ENCODE peak calls at places on chromosomes 12 and 14, in ten cellular contexts. Y is CD8-positive, alpha-beta T cell; C is A549; Q is CD8-positive, alpha-beta memory T cell; W is naive thymus-derived CD4-positive, alpha-beta T cell; L is H9; F is HCT116; E is left lung; G is endothelial cell of umbilical vein; S is heart left ventricle. M is an unnamed sample. For H3K4me1, the result is how much of the 10 kb centered on the place peaks cover.

GRCh38 chr14:100313464-100314230 is 7.4 kb upstream of the SLC25A29 start:
- DNase-seq in Y (no peak), C (no peak), Q (no peak), W (no peak), L (no peak), F (no peak), E (no peak), G (no peak), S (no peak), M (no peak)

GRCh38 chr12:60257063-60257462 is 661.2 kb downstream of the SLC16A7 start:
- DNase-seq in Y (no peak), C (peak), Q (no peak), W (no peak), L (no peak), F (peak), E (no peak), G (peak), S (no peak), M (peak)

GRCh38 chr12:123713398-123714301 is 1.5 kb downstream of the ATP6V0A2 start:
- DNase-seq in Y (no peak), C (no peak), Q (no peak), W (no peak), L (no peak), F (no peak), E (no peak), G (peak), S (no peak), M (no peak)

GRCh38 chr12:2944401-2945047 is 14.7 kb upstream of the TEAD4 start:
- DNase-seq in Y (peak), C (peak), Q (peak), W (peak), L (peak), F (peak), E (no peak), G (peak), S (no peak), M (peak)

GRCh38 chr12:109174468-109174867 is 58.1 kb downstream of the ACACB start:
- DNase-seq in Y (no peak), C (no peak), Q (no peak), W (no peak), L (no peak), F (no peak), E (no peak), G (no peak), S (no peak), M (no peak)

GRCh38 chr12:109821968-109822367 is 11.2 kb downstream of the TRPV4 start:
- DNase-seq in Y (no peak), C (no peak), Q (no peak), W (no peak), L (no peak), F (no peak), E (no peak), G (no peak), S (no peak), M (no peak)

GRCh38 chr14:55297611-55298323 is 26.5 kb downstream of the FBXO34 start:
- DNase-seq in Y (no peak), C (no peak), Q (no peak), W (no peak), L (no peak), F (no peak), E (no peak), G (peak), S (no peak), M (peak)

GRCh38 chr12:51847830-51848727 is at the start of gene FIGNL2:
- DNase-seq in Y (no peak), C (peak), Q (no peak), W (no peak), L (peak), F (no peak), E (peak), G (peak), S (peak), M (no peak)

GRCh38 chr14:77044776-77045569 is 16.5 kb upstream of the IRF2BPL start:
- DNase-seq in Y (no peak), C (no peak), Q (no peak), W (no peak), L (no peak), F (no peak), E (no peak), G (peak), S (no peak), M (no peak)

GRCh38 chr12:52149651-52150241 is 42.1 kb downstream of the KRT80 start:
- DNase-seq in Y (no peak), C (no peak), Q (no peak), W (no peak), L (peak), F (no peak), E (peak), G (no peak), S (no peak), M (no peak)

GRCh38 chr12:70661762-70662161 is 24.5 kb upstream of the PTPRB start:
- DNase-seq in Y (no peak), C (no peak), Q (no peak), W (no peak), L (no peak), F (no peak), E (no peak), G (peak), S (no peak), M (peak)

GRCh38 chr12:1836854-1837411 is 16.6 kb downstream of the LRTM2 start:
- DNase-seq in Y (no peak), C (no peak), Q (no peak), W (no peak), L (no peak), F (no peak), E (peak), G (no peak), S (no peak), M (no peak)

GRCh38 chr14:90755661-90756304 is 60.4 kb downstream of the TTC7B start:
- DNase-seq in Y (no peak), C (no peak), Q (no peak), W (no peak), L (no peak), F (no peak), E (no peak), G (no peak), S (no peak), M (no peak)

GRCh38 chr12:293199-293598 is 30.6 kb upstream of the SLC6A13 start:
- DNase-seq in Y (no peak), C (no peak), Q (no peak), W (no peak), L (no peak), F (no peak), E (no peak), G (no peak), S (no peak), M (no peak)

GRCh38 chr14:79199217-79199616 is 1012.1 kb downstream of the DIO2 start:
- DNase-seq in Y (no peak), C (no peak), Q (no peak), W (no peak), L (no peak), F (no peak), E (no peak), G (no peak), S (no peak), M (no peak)

GRCh38 chr14:31303654-31304053 is 96.1 kb upstream of the HECTD1 start:
- DNase-seq in Y (no peak), C (no peak), Q (no peak), W (no peak), L (no peak), F (no peak), E (no peak), G (no peak), S (no peak), M (no peak)

GRCh38 chr14:79465651-79466050 is 745.7 kb downstream of the DIO2 start:
- DNase-seq in Y (no peak), C (no peak), Q (no peak), W (no peak), L (no peak), F (no peak), E (no peak), G (no peak), S (no peak), M (no peak)

GRCh38 chr14:29262979-29263378 is 496.4 kb downstream of the FOXG1 start:
- DNase-seq in Y (no peak), C (no peak), Q (no peak), W (no peak), L (no peak), F (no peak), E (no peak), G (no peak), S (no peak), M (peak)

GRCh38 chr12:28507867-28508266 is 317.6 kb downstream of the CCDC91 start:
- DNase-seq in Y (no peak), C (no peak), Q (no peak), W (no peak), L (no peak), F (no peak), E (no peak), G (no peak), S (no peak), M (no peak)

GRCh38 chr12:49414364-49414763 is 47.1 kb downstream of the SPATS2 start:
- DNase-seq in Y (no peak), C (no peak), Q (no peak), W (no peak), L (no peak), F (no peak), E (no peak), G (no peak), S (no peak), M (no peak)

DNA sequence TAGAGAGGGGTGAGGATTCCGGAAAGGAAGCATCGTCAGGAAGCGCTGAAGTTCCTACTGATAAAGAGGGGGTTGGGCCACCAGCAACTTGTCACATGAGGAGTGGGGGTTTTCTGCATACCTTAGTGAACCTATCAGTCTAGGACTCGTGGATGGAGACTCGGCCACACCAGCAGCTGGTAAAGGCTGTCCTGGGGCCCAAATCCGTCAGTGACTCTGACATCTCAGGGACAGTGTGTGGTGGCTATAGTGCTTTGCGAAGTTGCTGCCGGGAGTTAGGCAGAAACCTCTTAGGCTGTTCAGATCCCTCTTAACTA is 16.4 kb downstream of the RNASE2 start:
- DNase-seq in Y (no peak), C (no peak), Q (no peak), W (no peak), L (no peak), F (no peak), E (no peak), G (no peak), S (no peak), M (no peak)
- H3K4me1 ChIP-seq in Y (under half), C (under half), Q (under half), W (under half), L (under half), F (under half), E (under half), G (under half), S (under half), M (under half)

DNA sequence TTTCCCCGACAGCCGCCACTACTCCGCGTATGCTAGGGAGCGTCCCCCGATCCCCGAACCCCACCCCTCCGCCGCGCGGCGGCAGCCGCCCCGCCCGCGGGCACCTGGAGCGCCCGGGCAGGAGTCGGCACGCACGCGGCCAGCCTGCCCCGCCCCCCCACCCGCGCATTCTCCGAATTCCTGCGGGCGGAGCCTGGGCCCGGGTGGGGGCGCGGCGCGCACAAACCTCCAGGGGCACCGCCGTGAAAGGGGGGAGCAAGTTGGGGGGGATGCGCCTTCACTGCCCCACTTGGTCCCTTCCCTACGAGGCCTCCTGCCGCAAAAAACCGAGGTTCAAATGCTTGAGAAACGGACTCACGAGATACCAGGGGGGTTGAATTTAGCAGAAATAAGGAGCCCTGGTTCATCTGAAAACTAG is 1.7 kb downstream of the AJUBA start:
- DNase-seq in Y (no peak), C (peak), Q (peak), W (no peak), L (peak), F (no peak), E (peak), G (no peak), S (peak), M (peak)
- H3K27ac ChIP-seq in Y (no peak), C (peak), Q (no peak), W (no peak), L (no peak), F (peak), E (peak), G (peak), S (no peak), M (peak)

GRCh38 chr14:32469388-32470160 is 140.5 kb downstream of the AKAP6 start:
- DNase-seq in Y (no peak), C (peak), Q (no peak), W (no peak), L (no peak), F (peak), E (no peak), G (peak), S (no peak), M (peak)
- H3K4me1 ChIP-seq in Y (under half), C (under half), Q (under half), W (under half), L (under half), F (under half), E (under half), G (under half), S (under half), M (half or more)

GRCh38 chr12:57888407-57889157 is 42.1 kb upstream of the CTDSP2 start:
- DNase-seq in Y (no peak), C (no peak), Q (peak), W (no peak), L (peak), F (no peak), E (no peak), G (peak), S (no peak), M (peak)

GRCh38 chr12:57885207-57885606 is 38.7 kb upstream of the CTDSP2 start:
- DNase-seq in Y (no peak), C (no peak), Q (no peak), W (no peak), L (no peak), F (no peak), E (no peak), G (no peak), S (no peak), M (no peak)

GRCh38 chr12:57887631-57888406 is 41.3 kb upstream of the CTDSP2 start:
- DNase-seq in Y (no peak), C (no peak), Q (no peak), W (no peak), L (peak), F (no peak), E (no peak), G (peak), S (no peak), M (peak)

GRCh38 chr12:57889541-57889989 is 43.0 kb upstream of the CTDSP2 start:
- DNase-seq in Y (no peak), C (no peak), Q (no peak), W (no peak), L (peak), F (no peak), E (peak), G (peak), S (peak), M (peak)

GRCh38 chr12:57886590-57887363 is 40.2 kb upstream of the CTDSP2 start:
- DNase-seq in Y (no peak), C (no peak), Q (no peak), W (no peak), L (no peak), F (no peak), E (no peak), G (no peak), S (no peak), M (no peak)
- H3K27ac ChIP-seq in Y (no peak), C (no peak), Q (no peak), W (no peak), L (no peak), F (no peak), E (no peak), G (no peak), S (no peak), M (no peak)

GRCh38 chr14:68525516-68525915 is 267.4 kb downstream of the ZFP36L1 start:
- DNase-seq in Y (no peak), C (no peak), Q (no peak), W (no peak), L (no peak), F (no peak), E (no peak), G (no peak), S (no peak), M (no peak)
- H3K4me1 ChIP-seq in Y (under half), C (under half), Q (under half), W (under half), L (under half), F (half or more), E (under half), G (under half), S (half or more), M (under half)

GRCh38 chr12:116392061-116392460 is 114.6 kb upstream of the MED13L start:
- DNase-seq in Y (no peak), C (no peak), Q (no peak), W (no peak), L (no peak), F (no peak), E (no peak), G (no peak), S (no peak), M (no peak)
- H3K27ac ChIP-seq in Y (no peak), C (no peak), Q (no peak), W (no peak), L (no peak), F (no peak), E (no peak), G (no peak), S (no peak), M (no peak)

DNA sequence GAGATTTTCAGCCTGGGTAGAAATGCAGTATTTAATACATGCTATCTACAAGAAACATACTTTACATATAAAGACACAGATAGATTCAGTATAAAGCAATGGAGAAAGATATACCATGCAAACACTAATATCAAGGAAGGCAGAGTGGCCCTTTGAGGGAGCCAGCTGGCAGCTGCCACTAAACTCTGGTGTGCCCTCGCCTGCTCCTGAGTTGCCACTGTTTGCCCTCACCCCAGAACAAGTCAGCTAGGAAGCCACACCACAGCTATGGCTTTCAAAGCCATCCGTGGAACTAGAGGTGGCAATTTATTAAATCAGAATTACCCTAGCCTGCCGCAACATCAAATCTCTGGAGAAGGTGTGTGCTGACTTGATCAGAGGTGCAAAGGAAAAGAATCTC is 18.3 kb downstream of the PXN start:
- DNase-seq in Y (no peak), C (no peak), Q (no peak), W (no peak), L (no peak), F (no peak), E (no peak), G (peak), S (no peak), M (no peak)
- H3K4me1 ChIP-seq in Y (half or more), C (half or more), Q (half or more), W (half or more), L (under half), F (under half), E (under half), G (half or more), S (half or more), M (half or more)